ENCODE peak calls at places on chromosomes 4 and X, in seven cellular contexts. Z, L, S, Q, O, M and I are unnamed samples.

GRCh38 chr4:179695175-179695574 is 2252.9 kb upstream of the AGA start:
- DNase-seq in Z (peak), L (no peak), S (no peak), Q (no peak), O (no peak), M (peak), I (peak)

GRCh38 chr4:185128272-185129119 is 14.6 kb upstream of the SLC25A4 start:
- DNase-seq in Z (no peak), L (peak), S (peak), Q (peak), O (no peak), M (peak), I (peak)

GRCh38 chrX:66632986-66633385 is 5.9 kb downstream of the EDA2R start:
- DNase-seq in Z (peak), L (no peak), S (no peak), Q (no peak), O (no peak), M (no peak), I (no peak)

GRCh38 chr4:39348371-39349265 is 17.5 kb downstream of the RFC1 start:
- DNase-seq in Z (peak), L (no peak), S (no peak), Q (no peak), O (no peak), M (peak), I (peak)

GRCh38 chr4:116397714-116398113 is 687.7 kb downstream of the TRAM1L1 start:
- DNase-seq in Z (no peak), L (no peak), S (no peak), Q (no peak), O (no peak), M (no peak), I (no peak)

GRCh38 chr4:134324179-134324578 is 122.6 kb upstream of the PABPC4L start:
- DNase-seq in Z (no peak), L (no peak), S (no peak), Q (no peak), O (no peak), M (no peak), I (no peak)

GRCh38 chrX:151714367-151714766 is 1.5 kb upstream of the FATE1 start:
- DNase-seq in Z (no peak), L (peak), S (no peak), Q (no peak), O (no peak), M (no peak), I (no peak)

GRCh38 chr4:44447563-44448504 is 775 bp downstream of the KCTD8 start:
- DNase-seq in Z (no peak), L (peak), S (peak), Q (peak), O (no peak), M (no peak), I (peak)

GRCh38 chr4:134365852-134366251 is 164.3 kb upstream of the PABPC4L start:
- DNase-seq in Z (peak), L (no peak), S (no peak), Q (no peak), O (no peak), M (no peak), I (peak)

GRCh38 chr4:109276482-109277095 is 25.9 kb downstream of the COL25A1 start:
- DNase-seq in Z (no peak), L (no peak), S (no peak), Q (no peak), O (no peak), M (no peak), I (peak)

GRCh38 chr4:173821031-173821430 is 291.0 kb upstream of the HAND2 start:
- DNase-seq in Z (peak), L (no peak), S (no peak), Q (no peak), O (no peak), M (no peak), I (peak)

GRCh38 chrX:39012561-39013209 is 211.4 kb downstream of the MID1IP1 start:
- DNase-seq in Z (peak), L (peak), S (no peak), Q (no peak), O (no peak), M (no peak), I (peak)

GRCh38 chr4:165203541-165204461 is 3.6 kb upstream of the KLHL2 start:
- DNase-seq in Z (no peak), L (no peak), S (no peak), Q (no peak), O (no peak), M (no peak), I (no peak)

GRCh38 chr4:109721033-109721432 is 8.8 kb downstream of the PLA2G12A start:
- DNase-seq in Z (peak), L (no peak), S (no peak), Q (no peak), O (no peak), M (peak), I (peak)

GRCh38 chr4:6441758-6442157 is 30.7 kb downstream of the PPP2R2C start:
- DNase-seq in Z (no peak), L (no peak), S (no peak), Q (no peak), O (no peak), M (no peak), I (no peak)

GRCh38 chr4:174714393-174715211 is 114.4 kb downstream of the GLRA3 start:
- DNase-seq in Z (peak), L (peak), S (peak), Q (peak), O (peak), M (peak), I (peak)

GRCh38 chr4:7055111-7055989 is 12.2 kb downstream of the TADA2B start:
- DNase-seq in Z (peak), L (no peak), S (no peak), Q (no peak), O (no peak), M (no peak), I (no peak)

GRCh38 chr4:10721616-10722015 is 37.0 kb upstream of the CLNK start:
- DNase-seq in Z (no peak), L (no peak), S (no peak), Q (no peak), O (no peak), M (no peak), I (no peak)

GRCh38 chrX:133985164-133986007 is at the start of gene GPC3:
- DNase-seq in Z (peak), L (peak), S (no peak), Q (peak), O (peak), M (peak), I (peak)

GRCh38 chrX:110042521-110042920 is 39.6 kb downstream of the TMEM164 start:
- DNase-seq in Z (peak), L (no peak), S (no peak), Q (no peak), O (no peak), M (no peak), I (peak)

GRCh38 chrX:47620303-47620685 is 637 bp upstream of the SYN1 start:
- DNase-seq in Z (no peak), L (no peak), S (no peak), Q (no peak), O (no peak), M (no peak), I (no peak)

GRCh38 chr4:158624889-158625478 is 46.7 kb downstream of the C4orf46 start:
- DNase-seq in Z (peak), L (peak), S (peak), Q (peak), O (no peak), M (peak), I (peak)

GRCh38 chr4:3283916-3284315 is 8.9 kb upstream of the RGS12 start:
- DNase-seq in Z (no peak), L (no peak), S (no peak), Q (peak), O (no peak), M (no peak), I (no peak)
- H3K23ac ChIP-seq in Z (no peak), L (no peak), S (no peak), Q (no peak), O (no peak), M (no peak), I (no peak)

GRCh38 chr4:113153529-113154101 is 104.2 kb downstream of the ANK2 start:
- DNase-seq in Z (no peak), L (no peak), S (no peak), Q (no peak), O (no peak), M (no peak), I (no peak)

GRCh38 chr4:113159901-113160545 is 110.6 kb downstream of the ANK2 start:
- DNase-seq in Z (no peak), L (no peak), S (no peak), Q (no peak), O (no peak), M (no peak), I (no peak)

GRCh38 chr4:113148925-113149324 is 99.5 kb downstream of the ANK2 start:
- DNase-seq in Z (no peak), L (peak), S (no peak), Q (no peak), O (no peak), M (no peak), I (no peak)

GRCh38 chr4:113157086-113157857 is 107.8 kb downstream of the ANK2 start:
- DNase-seq in Z (no peak), L (peak), S (no peak), Q (no peak), O (no peak), M (no peak), I (no peak)

GRCh38 chr4:113154281-113154680 is 104.8 kb downstream of the ANK2 start:
- DNase-seq in Z (no peak), L (no peak), S (no peak), Q (no peak), O (no peak), M (no peak), I (no peak)
- H3K18ac ChIP-seq in Z (no peak), L (no peak), S (no peak), Q (no peak), O (no peak), M (no peak), I (no peak)

GRCh38 chrX:9797961-9798360 is 11.7 kb downstream of the SHROOM2 start:
- DNase-seq in Z (no peak), L (no peak), S (no peak), Q (no peak), O (no peak), M (no peak), I (no peak)
- H3K23ac ChIP-seq in Z (no peak), L (no peak), S (no peak), Q (no peak), O (no peak), M (no peak), I (no peak)

DNA sequence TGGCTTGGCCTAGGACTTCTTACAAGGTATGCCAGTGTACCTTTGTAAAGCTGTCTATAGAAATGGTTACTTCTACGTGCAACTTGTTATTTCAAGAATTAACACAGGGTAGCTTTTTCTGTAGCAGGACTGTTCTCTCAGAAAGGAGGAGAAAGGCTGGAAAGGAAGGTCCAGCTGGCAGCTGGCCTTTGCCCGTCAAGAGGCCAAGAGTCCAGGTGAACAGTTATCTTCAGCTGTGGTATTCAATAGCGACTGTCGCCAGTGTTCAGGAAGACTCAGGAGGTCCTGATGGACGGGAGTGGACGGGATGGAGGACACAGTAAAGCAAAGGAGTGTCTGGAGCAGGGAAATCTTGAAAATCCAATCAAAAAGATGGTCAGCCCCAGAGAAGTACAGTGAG is 4.7 kb downstream of the CYP4V2 start:
- DNase-seq in Z (no peak), L (no peak), S (no peak), Q (no peak), O (no peak), M (no peak), I (no peak)
- H3K18ac ChIP-seq in Z (no peak), L (no peak), S (no peak), Q (no peak), O (no peak), M (no peak), I (no peak)